ENCODE peak calls at places on chromosomes 3 and 15, in six cellular contexts. One of them, this sample, is unnamed.

GRCh38 chr15:62624541-62625399 is 417.8 kb upstream of the TPM1 start:
- DNase-seq in HCT116: no peak
- DNase-seq in GM23338: no peak
- DNase-seq in K562: no peak
- DNase-seq in HL-60: no peak
- DNase-seq in GM12891: no peak
- DNase-seq in this sample: no peak

GRCh38 chr3:30631237-30631961 is 25.0 kb downstream of the TGFBR2 start:
- DNase-seq in HCT116: peak
- DNase-seq in GM23338: no peak
- DNase-seq in K562: no peak
- DNase-seq in HL-60: peak
- DNase-seq in GM12891: no peak
- DNase-seq in this sample: no peak

GRCh38 chr3:9970020-9970652 is 16.5 kb downstream of the EMC3 start:
- DNase-seq in HCT116: no peak
- DNase-seq in GM23338: no peak
- DNase-seq in K562: no peak
- DNase-seq in HL-60: no peak
- DNase-seq in GM12891: no peak
- DNase-seq in this sample: no peak

GRCh38 chr3:42023380-42023779 is 61.5 kb upstream of the ULK4 start:
- DNase-seq in HCT116: no peak
- DNase-seq in GM23338: no peak
- DNase-seq in K562: peak
- DNase-seq in HL-60: no peak
- DNase-seq in GM12891: no peak
- DNase-seq in this sample: no peak

GRCh38 chr3:178202199-178202598 is 334.0 kb upstream of the KCNMB2 start:
- DNase-seq in HCT116: no peak
- DNase-seq in GM23338: no peak
- DNase-seq in K562: no peak
- DNase-seq in HL-60: no peak
- DNase-seq in GM12891: no peak
- DNase-seq in this sample: no peak

GRCh38 chr3:65402597-65402996 is 636.1 kb downstream of the MAGI1 start:
- DNase-seq in HCT116: no peak
- DNase-seq in GM23338: peak
- DNase-seq in K562: no peak
- DNase-seq in HL-60: no peak
- DNase-seq in GM12891: no peak
- DNase-seq in this sample: peak

GRCh38 chr3:151206196-151206595 is 3.2 kb upstream of the GPR171 start:
- DNase-seq in HCT116: no peak
- DNase-seq in GM23338: no peak
- DNase-seq in K562: no peak
- DNase-seq in HL-60: no peak
- DNase-seq in GM12891: no peak
- DNase-seq in this sample: no peak

GRCh38 chr3:54506603-54507002 is 384.3 kb downstream of the CACNA2D3 start:
- DNase-seq in HCT116: no peak
- DNase-seq in GM23338: no peak
- DNase-seq in K562: no peak
- DNase-seq in HL-60: no peak
- DNase-seq in GM12891: no peak
- DNase-seq in this sample: no peak

GRCh38 chr3:174767853-174768382 is 91.2 kb upstream of the NAALADL2 start:
- DNase-seq in HCT116: no peak
- DNase-seq in GM23338: no peak
- DNase-seq in K562: no peak
- DNase-seq in HL-60: no peak
- DNase-seq in GM12891: no peak
- DNase-seq in this sample: no peak

GRCh38 chr3:131020122-131020693 is 6.4 kb downstream of the ASTE1 start:
- DNase-seq in HCT116: no peak
- DNase-seq in GM23338: peak
- DNase-seq in K562: no peak
- DNase-seq in HL-60: peak
- DNase-seq in GM12891: no peak
- DNase-seq in this sample: no peak

GRCh38 chr15:61996056-61996635 is 64.1 kb downstream of the VPS13C start:
- DNase-seq in HCT116: no peak
- DNase-seq in GM23338: no peak
- DNase-seq in K562: no peak
- DNase-seq in HL-60: no peak
- DNase-seq in GM12891: no peak
- DNase-seq in this sample: no peak

GRCh38 chr3:152258448-152259302 is 10.1 kb upstream of the MBNL1 start:
- DNase-seq in HCT116: peak
- DNase-seq in GM23338: no peak
- DNase-seq in K562: no peak
- DNase-seq in HL-60: peak
- DNase-seq in GM12891: no peak
- DNase-seq in this sample: peak

GRCh38 chr3:57152150-57152549 is 13.0 kb downstream of the IL17RD start:
- DNase-seq in HCT116: no peak
- DNase-seq in GM23338: no peak
- DNase-seq in K562: no peak
- DNase-seq in HL-60: no peak
- DNase-seq in GM12891: no peak
- DNase-seq in this sample: no peak

GRCh38 chr3:126523745-126524428 is at the start of gene CHST13:
- DNase-seq in HCT116: no peak
- DNase-seq in GM23338: peak
- DNase-seq in K562: peak
- DNase-seq in HL-60: peak
- DNase-seq in GM12891: no peak
- DNase-seq in this sample: no peak

GRCh38 chr3:48689384-48689783 is 3.7 kb upstream of the NCKIPSD start:
- DNase-seq in HCT116: no peak
- DNase-seq in GM23338: no peak
- DNase-seq in K562: no peak
- DNase-seq in HL-60: no peak
- DNase-seq in GM12891: no peak
- DNase-seq in this sample: no peak
- TF ChIP-seq POLR2AphosphoS5 in HCT116: no peak
- TF ChIP-seq POLR2AphosphoS5 in GM23338: no peak
- TF ChIP-seq POLR2AphosphoS5 in K562: no peak
- TF ChIP-seq POLR2AphosphoS5 in HL-60: no peak
- TF ChIP-seq POLR2AphosphoS5 in GM12891: peak
- TF ChIP-seq POLR2AphosphoS5 in this sample: no peak

GRCh38 chr3:58335432-58335947 is 2.8 kb downstream of the PXK start:
- DNase-seq in HCT116: no peak
- DNase-seq in GM23338: no peak
- DNase-seq in K562: no peak
- DNase-seq in HL-60: no peak
- DNase-seq in GM12891: no peak
- DNase-seq in this sample: no peak
- TF ChIP-seq POLR2AphosphoS5 in HCT116: no peak
- TF ChIP-seq POLR2AphosphoS5 in GM23338: no peak
- TF ChIP-seq POLR2AphosphoS5 in K562: no peak
- TF ChIP-seq POLR2AphosphoS5 in HL-60: no peak
- TF ChIP-seq POLR2AphosphoS5 in GM12891: no peak
- TF ChIP-seq POLR2AphosphoS5 in this sample: no peak

DNA sequence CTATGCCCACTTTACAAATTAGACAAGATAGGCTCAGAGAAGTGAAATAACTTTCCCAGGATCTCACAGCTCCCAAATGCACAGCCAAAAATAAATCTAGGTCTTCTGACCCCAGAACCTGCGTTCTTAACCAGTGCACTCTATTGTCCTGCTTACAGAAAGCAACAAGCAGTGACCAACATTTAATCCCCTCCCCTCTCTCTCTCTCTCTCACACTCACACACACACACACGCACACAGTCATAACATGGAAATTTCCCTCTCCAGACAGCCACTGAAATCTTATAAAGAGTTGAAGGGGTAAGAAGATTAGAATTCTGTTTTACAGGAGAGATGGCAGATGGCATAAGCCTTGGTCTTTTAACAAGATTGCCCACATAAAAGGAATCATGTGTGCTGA is 29.5 kb downstream of the EOGT start:
- DNase-seq in HCT116: no peak
- DNase-seq in GM23338: no peak
- DNase-seq in K562: no peak
- DNase-seq in HL-60: no peak
- DNase-seq in GM12891: no peak
- DNase-seq in this sample: no peak
- TF ChIP-seq POLR2AphosphoS5 in HCT116: no peak
- TF ChIP-seq POLR2AphosphoS5 in GM23338: no peak
- TF ChIP-seq POLR2AphosphoS5 in K562: no peak
- TF ChIP-seq POLR2AphosphoS5 in HL-60: no peak
- TF ChIP-seq POLR2AphosphoS5 in GM12891: no peak
- TF ChIP-seq POLR2AphosphoS5 in this sample: no peak

DNA sequence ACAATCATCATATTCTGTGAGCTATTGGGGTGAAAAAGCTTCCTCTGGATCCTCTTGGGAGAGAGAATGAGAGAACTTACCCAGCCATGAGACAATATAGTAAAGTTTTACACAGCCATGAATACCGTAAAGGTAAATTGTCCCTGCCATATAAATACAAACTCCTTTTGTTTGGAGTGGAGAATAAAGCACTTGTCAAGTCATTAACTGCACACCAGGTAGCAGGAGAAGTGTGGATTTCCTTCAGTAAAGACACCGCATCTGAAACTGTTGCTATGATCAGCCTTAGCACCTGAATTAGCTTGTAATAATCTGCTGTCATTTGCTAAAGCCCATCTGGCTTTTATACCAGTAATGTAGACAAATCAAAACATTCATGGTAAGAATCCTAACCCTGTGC is 336.6 kb upstream of the SLCO3A1 start:
- DNase-seq in HCT116: no peak
- DNase-seq in GM23338: no peak
- DNase-seq in K562: no peak
- DNase-seq in HL-60: no peak
- DNase-seq in GM12891: no peak
- DNase-seq in this sample: no peak
- TF ChIP-seq POLR2AphosphoS5 in HCT116: no peak
- TF ChIP-seq POLR2AphosphoS5 in GM23338: no peak
- TF ChIP-seq POLR2AphosphoS5 in K562: no peak
- TF ChIP-seq POLR2AphosphoS5 in HL-60: no peak
- TF ChIP-seq POLR2AphosphoS5 in GM12891: no peak
- TF ChIP-seq POLR2AphosphoS5 in this sample: no peak

DNA sequence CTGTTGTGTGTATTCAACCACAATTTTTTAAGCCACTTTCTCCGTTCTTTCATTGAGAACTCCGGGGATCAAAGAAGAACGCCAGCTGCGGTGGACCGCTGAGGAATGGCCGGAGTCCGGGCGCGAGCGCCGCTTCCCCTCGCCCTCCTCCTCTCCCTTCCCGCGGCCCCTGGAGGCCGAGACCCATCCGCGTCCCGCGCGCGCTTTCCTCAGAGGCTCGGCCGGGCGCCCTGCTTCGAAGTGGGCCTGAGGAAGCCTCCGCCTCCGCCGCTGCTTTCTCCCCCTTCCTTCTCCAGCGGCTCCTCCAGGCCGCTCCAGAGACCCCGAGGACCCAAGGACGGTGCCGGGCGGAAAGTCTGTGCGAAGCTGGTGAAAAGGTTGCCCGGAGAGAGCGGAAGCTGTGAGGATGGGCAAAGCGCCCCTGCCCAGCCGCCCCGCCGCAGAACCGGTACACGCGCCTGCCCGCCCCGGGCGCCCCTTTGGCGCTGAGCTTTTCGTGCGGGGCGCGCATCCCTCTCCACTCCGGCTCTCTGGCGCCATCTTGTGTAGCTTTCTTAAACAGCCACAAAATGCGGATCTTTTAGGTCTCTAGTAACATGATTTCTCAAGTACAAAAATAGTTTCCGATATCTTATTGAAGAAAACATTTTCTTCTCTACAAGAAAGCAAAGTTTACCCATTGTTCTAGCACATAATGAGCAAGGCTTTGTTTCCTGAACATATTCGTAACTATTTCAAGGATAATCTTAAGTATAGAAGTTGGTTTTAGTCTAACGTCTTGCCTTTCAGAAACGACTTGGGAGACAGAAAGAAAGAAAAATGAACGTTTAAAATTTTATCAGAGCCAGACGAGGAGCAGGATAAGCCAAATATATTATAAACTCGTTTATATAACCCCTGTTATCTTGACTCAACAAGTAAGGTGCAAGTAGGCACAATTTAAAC is 59.2 kb upstream of the FAM174B start:
- DNase-seq in HCT116: peak
- DNase-seq in GM23338: peak
- DNase-seq in K562: peak
- DNase-seq in HL-60: peak
- DNase-seq in GM12891: peak
- DNase-seq in this sample: no peak
- TF ChIP-seq POLR2AphosphoS5 in HCT116: no peak
- TF ChIP-seq POLR2AphosphoS5 in GM23338: no peak
- TF ChIP-seq POLR2AphosphoS5 in K562: no peak
- TF ChIP-seq POLR2AphosphoS5 in HL-60: no peak
- TF ChIP-seq POLR2AphosphoS5 in GM12891: no peak
- TF ChIP-seq POLR2AphosphoS5 in this sample: no peak

GRCh38 chr3:76699846-76700245 is 340.1 kb upstream of the ROBO2 start:
- DNase-seq in HCT116: no peak
- DNase-seq in GM23338: peak
- DNase-seq in K562: no peak
- DNase-seq in HL-60: no peak
- DNase-seq in GM12891: no peak
- DNase-seq in this sample: no peak

GRCh38 chr3:76698136-76698535 is 341.8 kb upstream of the ROBO2 start:
- DNase-seq in HCT116: no peak
- DNase-seq in GM23338: no peak
- DNase-seq in K562: no peak
- DNase-seq in HL-60: no peak
- DNase-seq in GM12891: no peak
- DNase-seq in this sample: no peak

GRCh38 chr3:76702676-76703075 is 337.2 kb upstream of the ROBO2 start:
- DNase-seq in HCT116: no peak
- DNase-seq in GM23338: peak
- DNase-seq in K562: no peak
- DNase-seq in HL-60: no peak
- DNase-seq in GM12891: no peak
- DNase-seq in this sample: no peak

DNA sequence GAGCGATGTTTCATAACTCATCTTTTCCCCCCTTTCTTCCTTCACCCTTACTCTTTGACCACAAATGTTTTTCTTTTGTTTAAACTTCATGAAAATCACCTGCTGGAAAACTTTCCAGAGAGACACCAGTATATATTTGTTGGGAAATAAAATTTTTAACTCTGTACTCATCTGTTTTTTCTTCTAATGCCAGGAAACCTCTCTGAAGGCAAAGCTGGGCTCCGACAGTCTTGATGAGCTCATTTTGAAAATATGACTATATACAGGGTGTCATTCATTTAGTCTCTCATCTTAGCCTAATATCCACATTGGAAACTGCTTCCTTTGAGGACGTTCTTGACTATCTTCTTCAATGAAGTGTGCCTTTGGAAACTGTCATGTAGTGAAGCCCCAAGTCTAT is 339.6 kb upstream of the ROBO2 start:
- DNase-seq in HCT116: no peak
- DNase-seq in GM23338: no peak
- DNase-seq in K562: no peak
- DNase-seq in HL-60: no peak
- DNase-seq in GM12891: no peak
- DNase-seq in this sample: no peak
- TF ChIP-seq POLR2AphosphoS5 in HCT116: no peak
- TF ChIP-seq POLR2AphosphoS5 in GM23338: no peak
- TF ChIP-seq POLR2AphosphoS5 in K562: no peak
- TF ChIP-seq POLR2AphosphoS5 in HL-60: no peak
- TF ChIP-seq POLR2AphosphoS5 in GM12891: no peak
- TF ChIP-seq POLR2AphosphoS5 in this sample: no peak

GRCh38 chr3:11678735-11679134 is 35.0 kb upstream of the VGLL4 start:
- DNase-seq in HCT116: no peak
- DNase-seq in GM23338: no peak
- DNase-seq in K562: no peak
- DNase-seq in HL-60: no peak
- DNase-seq in GM12891: no peak
- DNase-seq in this sample: no peak
- TF ChIP-seq POLR2AphosphoS5 in HCT116: no peak
- TF ChIP-seq POLR2AphosphoS5 in GM23338: no peak
- TF ChIP-seq POLR2AphosphoS5 in K562: no peak
- TF ChIP-seq POLR2AphosphoS5 in HL-60: no peak
- TF ChIP-seq POLR2AphosphoS5 in GM12891: no peak
- TF ChIP-seq POLR2AphosphoS5 in this sample: no peak

This sample was measured in Panc1.